ENCODE peak calls at places on chromosomes 11 and 22, in nine cellular contexts. H is HepG2, B is HL-60, T is GM23338, X is A549, R is GM12878, E is SK-N-SH, Y is K562, J is HCT116. Q is an unnamed sample.

GRCh38 chr11:75342231-75342918 is 9.1 kb downstream of the ARRB1 start:
- DNase-seq in E (no peak), T (no peak), R (no peak), X (no peak), J (no peak), H (no peak), B (no peak), Y (no peak), Q (no peak)

GRCh38 chr11:75635009-75635909 is 33.6 kb downstream of the MAP6 start:
- DNase-seq in B (no peak), Y (no peak), T (peak), X (no peak), E (no peak), H (no peak), J (no peak), R (no peak), Q (no peak)

GRCh38 chr11:44564198-44564597 is 1.3 kb upstream of the CD82 start:
- DNase-seq in E (no peak), J (no peak), Y (peak), X (no peak), H (no peak), T (no peak), B (no peak), R (no peak), Q (no peak)

GRCh38 chr11:304915-305833 is 2.4 kb upstream of the IFITM2 start:
- DNase-seq in J (no peak), E (peak), Y (peak), X (peak), R (no peak), T (peak), H (peak), B (no peak), Q (peak)

GRCh38 chr11:70481625-70482528 is 83.5 kb downstream of the CTTN start:
- DNase-seq in J (peak), H (no peak), R (no peak), E (no peak), X (peak), T (no peak), B (no peak), Y (no peak), Q (peak)

GRCh38 chr11:102197759-102198158 is 87.5 kb downstream of the YAP1 start:
- DNase-seq in Y (no peak), T (peak), X (no peak), B (no peak), E (no peak), R (no peak), H (peak), J (no peak), Q (no peak)

GRCh38 chr11:45383229-45383628 is 97.1 kb upstream of the SYT13 start:
- DNase-seq in B (peak), E (no peak), H (no peak), R (no peak), T (no peak), X (no peak), J (no peak), Y (no peak), Q (no peak)

GRCh38 chr11:1198766-1199688 is 23.8 kb upstream of the MUC5B start:
- DNase-seq in X (no peak), H (no peak), Y (no peak), R (no peak), J (no peak), T (no peak), B (no peak), E (peak), Q (no peak)

GRCh38 chr11:4683020-4683419 is 14.6 kb downstream of the OR51E2 start:
- DNase-seq in J (no peak), H (no peak), R (no peak), E (no peak), X (no peak), Y (no peak), T (no peak), B (no peak), Q (no peak)

GRCh38 chr22:24809331-24809730 is 3.3 kb downstream of the SGSM1 start:
- DNase-seq in E (peak), Y (no peak), R (no peak), H (no peak), X (no peak), B (no peak), T (no peak), J (no peak), Q (no peak)

GRCh38 chr22:24816841-24817240 is 10.8 kb downstream of the SGSM1 start:
- DNase-seq in E (peak), J (no peak), H (no peak), Y (no peak), X (no peak), T (no peak), R (no peak), B (no peak), Q (no peak)

GRCh38 chr22:24810043-24810749 is 4.2 kb downstream of the SGSM1 start:
- DNase-seq in H (no peak), R (no peak), T (peak), B (no peak), X (no peak), Y (no peak), E (peak), J (no peak), Q (no peak)

GRCh38 chr22:24812950-24813349 is 6.9 kb downstream of the SGSM1 start:
- DNase-seq in Y (no peak), R (no peak), H (no peak), T (no peak), E (no peak), J (no peak), B (no peak), X (no peak), Q (no peak)

DNA sequence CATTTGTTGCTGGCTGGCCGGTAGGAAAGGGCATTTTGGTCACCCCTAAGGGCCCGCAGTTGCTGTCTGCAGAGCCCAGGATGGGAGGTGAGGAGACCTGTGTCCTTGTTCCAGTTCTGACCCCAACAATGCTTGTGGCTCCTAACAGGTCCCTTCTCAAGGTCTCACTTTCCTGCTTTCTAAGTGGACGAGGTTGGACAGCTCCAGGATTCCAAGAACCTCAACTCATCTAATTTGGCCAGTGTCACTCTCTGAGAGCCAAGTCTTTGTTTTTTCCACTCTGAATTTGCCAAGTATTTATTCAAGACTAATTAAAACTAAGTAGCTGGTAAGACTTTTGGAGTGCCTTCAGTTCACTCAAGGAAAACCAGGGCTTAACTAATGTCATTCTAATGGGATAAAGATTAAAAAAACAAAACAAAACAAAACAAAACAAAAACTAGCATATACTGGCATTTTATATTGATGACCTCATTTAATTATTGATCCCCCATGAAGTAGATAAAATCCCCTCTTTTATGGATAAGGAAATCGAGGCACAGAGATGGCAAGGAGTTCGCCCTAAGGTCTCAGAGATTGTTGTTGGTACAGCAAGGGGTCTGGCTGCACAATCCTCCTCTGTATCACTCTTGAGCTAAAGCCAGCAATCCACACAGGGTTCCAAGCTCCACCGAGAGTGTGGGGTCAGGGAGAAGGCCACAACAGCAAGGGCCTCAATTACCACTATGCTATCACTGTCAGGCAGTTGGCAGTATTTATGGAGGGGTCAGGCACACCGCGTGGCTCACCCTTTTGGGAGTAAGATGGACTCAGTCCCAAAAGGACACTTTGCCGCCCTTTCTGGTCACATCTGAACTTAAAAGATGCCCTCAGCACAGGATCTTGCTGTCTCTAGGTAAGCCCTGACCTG is 8.1 kb downstream of the SGSM1 start:
- DNase-seq in T (no peak), R (no peak), J (no peak), B (no peak), Y (no peak), X (no peak), E (no peak), H (no peak), Q (no peak)
- H3K4me3 ChIP-seq in T (no peak), R (no peak), J (no peak), B (no peak), Y (no peak), X (no peak), E (no peak), H (no peak), Q (no peak)

DNA sequence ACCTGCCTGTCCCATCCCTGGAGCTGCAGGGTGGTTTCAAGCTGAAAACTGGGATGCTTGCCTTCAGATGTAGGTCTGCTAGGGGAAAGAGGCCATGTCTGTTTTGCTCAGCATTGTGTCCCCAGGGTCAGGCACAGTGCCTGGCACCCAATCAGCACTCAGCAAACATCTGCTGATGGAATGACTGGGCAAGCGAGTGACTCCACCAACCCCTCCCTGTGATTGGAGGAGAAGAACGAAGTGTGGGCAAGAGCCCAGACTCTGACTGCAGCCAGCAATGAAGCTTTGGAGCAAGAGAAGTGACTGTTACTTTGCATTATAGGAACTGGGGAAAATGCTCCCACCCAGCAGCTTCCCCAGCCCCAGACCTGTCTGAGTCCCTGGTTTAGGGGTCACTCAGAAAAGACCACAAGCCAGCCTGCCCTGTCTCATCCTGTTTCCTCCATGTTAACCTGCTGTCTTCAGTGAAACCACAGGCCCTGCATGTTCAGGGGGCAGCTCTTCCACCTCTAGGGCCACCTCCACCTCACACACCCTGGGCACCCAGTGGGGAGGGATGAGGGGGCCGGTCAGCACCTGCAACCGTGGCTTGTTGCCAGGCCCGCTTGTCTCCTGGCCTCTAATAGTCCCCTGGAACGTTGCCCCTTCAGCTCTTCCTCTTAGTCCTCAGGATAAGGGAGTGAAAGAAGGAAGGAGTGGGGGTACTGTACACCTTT is 147.4 kb downstream of the TRIM29 start:
- DNase-seq in E (no peak), Y (no peak), R (no peak), J (no peak), B (no peak), H (no peak), T (no peak), X (no peak), Q (no peak)
- TF ChIP-seq REST in E (no peak), Y (no peak), R (no peak), J (no peak), B (no peak), H (no peak), T (no peak), X (no peak), Q (no peak)

DNA sequence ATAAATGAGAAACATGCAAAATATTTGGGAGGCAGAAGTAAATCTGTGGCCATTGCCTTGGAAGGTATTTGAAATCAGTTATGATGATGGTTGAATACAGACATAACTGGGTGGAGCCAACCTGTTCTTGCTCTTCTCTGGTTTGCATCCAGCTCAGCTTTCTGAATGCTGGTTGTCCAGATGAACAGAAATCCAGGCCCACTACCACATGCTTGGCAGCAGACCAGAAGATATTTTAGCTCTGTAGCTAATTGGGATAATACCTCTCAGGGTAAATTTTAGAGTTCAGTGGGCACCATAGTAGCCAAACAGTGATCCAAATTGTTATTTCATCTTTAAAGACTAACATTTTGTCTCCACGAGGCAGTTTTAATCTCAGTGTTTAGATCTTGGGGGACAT is 308.3 kb downstream of the RAB38 start:
- DNase-seq in R (no peak), Y (no peak), B (no peak), X (no peak), J (no peak), H (no peak), E (no peak), T (no peak), Q (no peak)
- H3K4me3 ChIP-seq in R (no peak), Y (no peak), B (no peak), X (no peak), J (no peak), H (no peak), E (no peak), T (no peak), Q (no peak)

DNA sequence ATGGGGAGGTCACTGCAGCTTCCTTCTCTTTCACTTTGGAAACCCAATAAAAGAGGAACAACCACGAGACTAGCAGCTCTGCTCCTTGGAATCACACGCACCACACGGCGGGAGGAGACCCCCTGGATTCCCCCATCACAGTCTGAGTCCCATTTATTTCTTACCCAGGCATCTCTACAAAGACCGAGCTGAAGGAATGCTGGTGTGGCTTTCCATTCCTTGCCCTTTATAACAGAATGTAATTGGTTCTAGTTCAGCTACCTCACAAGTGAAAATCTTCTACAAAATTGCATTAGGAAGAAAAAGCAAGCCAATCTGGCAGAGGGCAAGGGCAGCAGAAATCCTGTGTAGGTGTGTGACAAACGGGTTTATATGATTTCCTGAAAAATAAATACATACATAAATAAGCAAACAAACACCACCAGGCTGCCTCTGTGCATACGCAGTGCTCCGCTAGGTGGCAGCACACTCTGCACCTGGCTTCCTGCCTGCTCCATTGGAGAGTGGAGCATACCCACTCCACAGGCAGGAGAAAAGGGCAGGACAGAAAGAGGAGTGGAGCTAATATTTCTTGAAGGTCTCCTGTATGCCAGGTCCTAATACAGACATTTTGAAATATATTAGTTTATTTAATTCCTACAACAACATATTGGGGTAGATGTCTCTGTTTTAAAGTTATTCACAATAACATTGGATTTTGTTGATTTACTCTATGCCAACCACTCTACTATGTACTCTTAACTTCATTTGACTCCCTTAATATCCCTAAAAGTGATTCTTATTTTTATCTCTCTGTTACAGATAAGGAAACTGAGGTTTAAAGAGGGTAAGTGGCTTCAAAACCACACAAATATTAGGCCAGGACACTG is 673.1 kb downstream of the KCNA4 start:
- DNase-seq in H (peak), R (no peak), X (peak), E (peak), B (peak), Y (peak), T (peak), J (peak), Q (peak)
- TF ChIP-seq REST in H (no peak), R (no peak), X (no peak), E (no peak), B (no peak), Y (no peak), T (no peak), J (no peak), Q (no peak)

GRCh38 chr11:65897020-65897471 is 3.1 kb downstream of the FOSL1 start:
- DNase-seq in T (no peak), J (no peak), R (no peak), E (no peak), Y (no peak), B (no peak), H (no peak), X (no peak), Q (no peak)
- H3K4me3 ChIP-seq in T (no peak), J (no peak), R (no peak), E (peak), Y (no peak), B (no peak), H (no peak), X (no peak), Q (peak)

GRCh38 chr11:32473282-32473909 is 38.1 kb upstream of the WT1 start:
- DNase-seq in E (no peak), X (no peak), Y (no peak), T (no peak), J (no peak), R (no peak), B (no peak), H (no peak), Q (no peak)

GRCh38 chr11:32479291-32479690 is 44.0 kb upstream of the WT1 start:
- DNase-seq in X (no peak), E (no peak), H (no peak), B (no peak), Y (no peak), T (no peak), R (no peak), J (no peak), Q (no peak)

DNA sequence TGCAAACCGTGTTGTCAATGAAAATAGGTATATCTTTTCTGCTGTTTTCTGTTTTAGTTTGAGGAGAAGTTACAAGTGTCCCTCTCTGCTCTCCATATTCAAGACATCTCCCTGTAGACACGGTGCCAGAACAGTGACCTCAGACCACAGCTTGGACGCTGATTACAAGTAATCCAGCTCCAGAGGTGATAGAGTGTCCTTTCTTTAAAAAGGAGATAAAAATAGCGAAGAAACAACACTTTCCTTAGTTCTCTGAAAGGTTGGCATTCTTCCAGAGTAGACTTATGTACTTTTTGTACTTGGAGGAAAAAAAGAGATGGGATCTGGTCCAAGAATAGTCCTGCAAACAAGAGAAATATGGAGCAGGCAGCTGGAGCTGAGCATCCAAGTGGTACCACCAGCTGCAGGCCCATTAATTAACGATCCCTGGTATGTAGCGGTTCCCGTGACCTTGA is 43.0 kb upstream of the WT1 start:
- DNase-seq in Y (no peak), H (no peak), X (no peak), T (no peak), R (no peak), E (no peak), J (no peak), B (no peak), Q (no peak)
- TF ChIP-seq REST in Y (no peak), H (no peak), X (no peak), T (no peak), R (no peak), E (no peak), J (no peak), B (no peak), Q (no peak)

DNA sequence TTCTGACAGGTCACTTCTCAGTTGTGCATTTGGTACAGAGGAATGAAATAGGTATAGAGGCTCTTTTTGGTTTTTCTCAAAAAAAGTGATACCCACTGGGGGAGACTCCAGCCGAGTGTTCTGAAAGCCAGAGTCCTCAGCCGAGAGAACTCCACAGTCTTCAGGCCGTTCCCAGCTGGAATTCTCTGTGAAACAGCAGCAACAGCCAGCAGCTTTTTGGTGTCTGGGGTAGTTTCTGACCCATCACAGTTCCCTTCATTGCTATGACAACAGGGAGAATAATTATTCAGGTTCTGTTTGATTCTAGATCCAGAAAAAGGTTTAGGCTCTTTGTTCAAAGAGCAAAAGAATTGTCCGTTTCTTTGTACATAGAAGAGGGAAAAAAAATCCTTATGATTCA is 84.6 kb downstream of the C22orf31 start:
- DNase-seq in E (no peak), X (no peak), Y (no peak), T (peak), H (no peak), B (no peak), R (no peak), J (no peak), Q (no peak)
- H3K4me3 ChIP-seq in E (no peak), X (peak), Y (no peak), T (no peak), H (peak), B (no peak), R (no peak), J (peak), Q (no peak)

DNA sequence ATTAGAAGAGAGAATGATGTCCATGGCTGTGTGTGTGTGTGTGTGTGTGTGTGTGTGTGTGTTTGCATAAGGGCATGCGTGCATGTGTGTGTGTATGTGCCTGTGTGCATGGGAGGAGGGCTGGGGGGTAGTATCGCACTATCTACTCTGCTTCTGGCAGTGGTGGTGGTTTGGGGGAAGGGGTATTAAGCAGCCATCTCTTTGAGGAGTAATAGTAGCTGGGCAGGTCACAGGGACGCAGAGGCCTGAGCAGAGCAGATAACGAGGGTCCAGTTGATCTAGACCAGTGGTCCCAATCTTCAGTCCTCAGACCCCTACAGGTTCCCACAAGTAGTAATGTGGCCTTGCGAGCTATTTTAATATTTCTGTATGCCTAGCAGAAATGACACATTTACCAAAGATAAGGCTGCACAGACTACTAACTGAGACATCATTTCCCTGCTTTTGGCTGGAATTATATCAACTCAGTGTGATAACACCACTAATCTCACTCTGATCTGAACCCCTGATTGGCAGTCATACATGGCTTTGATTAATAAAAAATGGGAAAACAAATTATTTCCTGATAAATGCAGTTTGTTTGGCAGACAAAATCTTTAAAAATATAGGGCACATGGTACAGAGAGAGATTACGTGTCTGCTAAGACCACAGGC is 354.3 kb downstream of the BUD13 start:
- DNase-seq in R (no peak), H (no peak), Y (no peak), X (no peak), E (peak), T (no peak), B (no peak), J (no peak), Q (no peak)
- TF ChIP-seq REST in R (no peak), H (no peak), Y (no peak), X (no peak), E (no peak), T (no peak), B (no peak), J (no peak), Q (no peak)

Q was measured in Panc1.